ENCODE peak calls at places on chromosomes 13 and 19, in five cellular contexts. I is amniotic stem cell; G is WTC11; F is activated naive CD4-positive, alpha-beta T cell treated with anti-CD3 and anti-CD28 coated beads, Interleukin-2, amount 10 ng/mL, durations not matched to agents 7 days and 5 days; A is A172. S is an unnamed sample.

GRCh38 chr13:113397606-113398425 is 33.9 kb upstream of the GRTP1 start:
- DNase-seq in I (no peak), G (peak), F (no peak), A (no peak), S (no peak)

GRCh38 chr19:5485286-5485636 is 30.0 kb downstream of the ZNRF4 start:
- DNase-seq in I (no peak), G (no peak), F (no peak), A (no peak), S (no peak)

GRCh38 chr13:105090244-105090643 is 1445.2 kb downstream of the EFNB2 start:
- DNase-seq in I (no peak), G (no peak), F (no peak), A (no peak), S (no peak)

GRCh38 chr13:81171065-81171647 is 830.2 kb upstream of the SPRY2 start:
- DNase-seq in I (no peak), G (no peak), F (no peak), A (peak), S (no peak)

GRCh38 chr19:49512970-49513745 is 697 bp downstream of the FCGRT start:
- DNase-seq in I (no peak), G (peak), F (peak), A (no peak), S (no peak)

GRCh38 chr19:32373614-32374295 is 28.3 kb downstream of the ZNF507 start:
- DNase-seq in I (peak), G (no peak), F (no peak), A (peak), S (peak)

GRCh38 chr19:35715355-35715809 is 2.4 kb upstream of the KMT2B start:
- DNase-seq in I (no peak), G (no peak), F (no peak), A (no peak), S (no peak)

GRCh38 chr13:53250272-53250875 is 221.8 kb downstream of the OLFM4 start:
- DNase-seq in I (peak), G (no peak), F (peak), A (peak), S (peak)

GRCh38 chr19:3404324-3405260 is 38.2 kb downstream of the NFIC start:
- DNase-seq in I (no peak), G (no peak), F (no peak), A (peak), S (peak)

GRCh38 chr19:47681936-47682335 is 31.3 kb upstream of the EHD2 start:
- DNase-seq in I (no peak), G (no peak), F (no peak), A (no peak), S (no peak)

GRCh38 chr19:2952953-2953481 is 8.2 kb upstream of the ZNF77 start:
- DNase-seq in I (no peak), G (no peak), F (no peak), A (no peak), S (no peak)

GRCh38 chr19:13842294-13843103 is 34.4 kb upstream of the NANOS3 start:
- DNase-seq in I (no peak), G (peak), F (peak), A (peak), S (no peak)

GRCh38 chr19:55654323-55654832 is 457 bp upstream of the U2AF2 start:
- DNase-seq in I (peak), G (peak), F (peak), A (peak), S (peak)

GRCh38 chr19:35554076-35554475 is 8.7 kb downstream of the TMEM147 start:
- DNase-seq in I (no peak), G (no peak), F (no peak), A (no peak), S (no peak)

GRCh38 chr19:37218592-37218935 is 550 bp downstream of the ZNF383 start:
- DNase-seq in I (no peak), G (no peak), F (peak), A (no peak), S (no peak)

GRCh38 chr19:5478241-5478924 is 23.2 kb downstream of the ZNRF4 start:
- DNase-seq in I (no peak), G (no peak), F (no peak), A (no peak), S (no peak)

GRCh38 chr19:45901432-45901903 is 945 bp downstream of the MYPOP start:
- DNase-seq in I (peak), G (peak), F (peak), A (no peak), S (no peak)

GRCh38 chr13:105929486-105929885 is 606.0 kb downstream of the EFNB2 start:
- DNase-seq in I (no peak), G (no peak), F (no peak), A (no peak), S (no peak)

GRCh38 chr19:47625650-47626049 is 16.7 kb downstream of the BICRA start:
- DNase-seq in I (no peak), G (no peak), F (no peak), A (no peak), S (no peak)

GRCh38 chr13:90156390-90156789 is 1191.1 kb upstream of the MIR17HG start:
- DNase-seq in I (no peak), G (no peak), F (no peak), A (no peak), S (no peak)

GRCh38 chr13:33904431-33904830 is 86.5 kb downstream of the RFC3 start:
- DNase-seq in I (no peak), G (no peak), F (no peak), A (no peak), S (no peak)

GRCh38 chr19:50658438-50659317 is 9.4 kb downstream of the C19orf81 start:
- DNase-seq in I (no peak), G (peak), F (peak), A (peak), S (no peak)

GRCh38 chr19:37594982-37595382 is 306 bp downstream of the ZNF540 start:
- DNase-seq in I (peak), G (peak), F (peak), A (no peak), S (no peak)

GRCh38 chr13:111005364-111005763 is 90.5 kb upstream of the ANKRD10 start:
- DNase-seq in I (no peak), G (no peak), F (no peak), A (peak), S (no peak)